ENCODE peak calls at places on chromosomes 12 and 14, in five cellular contexts. U is uterus, J is spleen, G is astrocyte, K is IMR-90. W is an unnamed sample.

GRCh38 chr12:53737494-53737808 is 10.2 kb upstream of the CALCOCO1 start:
- DNase-seq in U (no peak), J (no peak), G (no peak), K (no peak), W (no peak)

GRCh38 chr12:91892081-91892855 is 253.4 kb downstream of the BTG1 start:
- DNase-seq in U (no peak), J (no peak), G (no peak), K (no peak), W (no peak)

GRCh38 chr12:31234955-31235867 is 90.7 kb downstream of the SINHCAF start:
- DNase-seq in U (no peak), J (no peak), G (peak; percentile 36), K (peak; percentile 31), W (no peak)

GRCh38 chr14:32277998-32278397 is 51.1 kb upstream of the AKAP6 start:
- DNase-seq in U (no peak), J (no peak), G (no peak), K (no peak), W (no peak)

GRCh38 chr12:85325452-85325851 is 45.4 kb downstream of the ALX1 start:
- DNase-seq in U (no peak), J (no peak), G (no peak), K (no peak), W (no peak)

GRCh38 chr12:52160200-52160599 is 31.6 kb downstream of the KRT80 start:
- DNase-seq in U (no peak), J (no peak), G (no peak), K (no peak), W (no peak)

GRCh38 chr12:6548556-6549378 is 7.1 kb downstream of the IFFO1 start:
- DNase-seq in U (no peak), J (no peak), G (peak; percentile 78), K (peak; percentile 90), W (no peak)

GRCh38 chr12:34405286-34406227 is 383.3 kb downstream of the ALG10 start:
- DNase-seq in U (peak; percentile 1), J (peak; percentile 54), G (no peak), K (no peak), W (peak; percentile 26)

GRCh38 chr14:76951149-76951548 is 77.4 kb downstream of the IRF2BPL start:
- DNase-seq in U (no peak), J (no peak), G (peak; percentile 47), K (no peak), W (no peak)

GRCh38 chr14:56816575-56817391 is 6.5 kb upstream of the OTX2 start:
- DNase-seq in U (no peak), J (no peak), G (no peak), K (no peak), W (no peak)

GRCh38 chr12:95004610-95005009 is 1.1 kb upstream of the NDUFA12 start:
- DNase-seq in U (no peak), J (no peak), G (no peak), K (peak; percentile 24), W (no peak)

GRCh38 chr14:23045419-23046357 is 3.7 kb downstream of the PSMB11 start:
- DNase-seq in U (peak; percentile 43), J (peak; percentile 46), G (no peak), K (no peak), W (no peak)

GRCh38 chr12:94763461-94763860 is 113.1 kb upstream of the TMCC3 start:
- DNase-seq in U (no peak), J (no peak), G (no peak), K (no peak), W (no peak)

GRCh38 chr14:71403673-71404072 is 496.4 kb downstream of the PCNX1 start:
- DNase-seq in U (no peak), J (no peak), G (no peak), K (peak; percentile 44), W (no peak)

GRCh38 chr14:70098257-70098809 is 90.4 kb downstream of the SLC8A3 start:
- DNase-seq in U (no peak), J (no peak), G (no peak), K (no peak), W (peak; percentile 29)

GRCh38 chr14:26444745-26445144 is 153.1 kb downstream of the NOVA1 start:
- DNase-seq in U (no peak), J (no peak), G (peak; percentile 8), K (peak; percentile 9), W (no peak)

GRCh38 chr14:65077318-65077717 is 25.0 kb downstream of the MAX start:
- DNase-seq in U (no peak), J (no peak), G (no peak), K (no peak), W (no peak)

GRCh38 chr14:56135001-56135400 is 16.8 kb downstream of the PELI2 start:
- DNase-seq in U (no peak), J (no peak), G (no peak), K (no peak), W (no peak)

GRCh38 chr12:63978519-63978918 is 134.0 kb downstream of the SRGAP1 start:
- DNase-seq in U (no peak), J (no peak), G (peak; percentile 81), K (peak; percentile 88), W (no peak)

GRCh38 chr12:110585231-110585799 is 2.2 kb upstream of the PPTC7 start:
- DNase-seq in U (no peak), J (no peak), G (no peak), K (peak; percentile 32), W (no peak)

GRCh38 chr12:11959117-11959823 is 111.5 kb upstream of the BCL2L14 start:
- DNase-seq in U (no peak), J (no peak), G (peak; percentile 31), K (peak; percentile 23), W (no peak)

GRCh38 chr12:52331833-52332232 is 10.6 kb upstream of the KRT83 start:
- DNase-seq in U (no peak), J (peak; percentile 5), G (no peak), K (no peak), W (no peak)

GRCh38 chr12:98997-99396 is 32.4 kb downstream of the IQSEC3 start:
- DNase-seq in U (no peak), J (no peak), G (no peak), K (no peak), W (no peak)

GRCh38 chr12:133058203-133059125 is 21.2 kb downstream of the ZNF84 start:
- DNase-seq in U (no peak), J (no peak), G (no peak), K (peak; percentile 2), W (no peak)

GRCh38 chr14:60653388-60653690 is 4.1 kb upstream of the SIX1 start:
- DNase-seq in U (no peak), J (no peak), G (no peak), K (no peak), W (no peak)

GRCh38 chr14:97275276-97275675 is 478.1 kb downstream of the VRK1 start:
- DNase-seq in U (no peak), J (no peak), G (peak; percentile 37), K (no peak), W (no peak)

GRCh38 chr14:71362282-71362681 is 455.0 kb downstream of the PCNX1 start:
- DNase-seq in U (no peak), J (no peak), G (no peak), K (no peak), W (no peak)

GRCh38 chr14:37585971-37586759 is 8.9 kb downstream of the FOXA1 start:
- DNase-seq in U (no peak), J (no peak), G (no peak), K (no peak), W (no peak)

GRCh38 chr14:99241314-99242035 is 30.5 kb downstream of the BCL11B start:
- DNase-seq in U (no peak), J (no peak), G (no peak), K (no peak), W (no peak)

GRCh38 chr12:92110083-92110640 is 35.5 kb downstream of the BTG1 start:
- DNase-seq in U (no peak), J (no peak), G (no peak), K (no peak), W (no peak)

GRCh38 chr14:100443643-100444042 is 120.5 kb downstream of the SLC25A47 start:
- DNase-seq in U (no peak), J (no peak), G (peak; percentile 64), K (peak; percentile 41), W (no peak)

GRCh38 chr12:103499571-103499970 is 3.8 kb upstream of the C12orf42 start:
- DNase-seq in U (no peak), J (no peak), G (no peak), K (no peak), W (no peak)

GRCh38 chr12:108653082-108653516 is 19.4 kb upstream of the SELPLG start:
- DNase-seq in U (no peak), J (no peak), G (no peak), K (no peak), W (no peak)

GRCh38 chr12:59115526-59115925 is 195.2 kb upstream of the LRIG3 start:
- DNase-seq in U (no peak), J (no peak), G (peak; percentile 52), K (peak; percentile 52), W (no peak)

GRCh38 chr14:67541448-67542387 is 8.6 kb downstream of the PLEKHH1 start:
- DNase-seq in U (no peak), J (peak; percentile 77), G (no peak), K (no peak), W (no peak)

GRCh38 chr14:104792101-104792884 is 3.3 kb downstream of the AKT1 start:
- DNase-seq in U (no peak), J (peak; percentile 89), G (no peak), K (no peak), W (no peak)

GRCh38 chr14:63877594-63877993 is 24.8 kb downstream of the SYNE2 start:
- DNase-seq in U (no peak), J (no peak), G (no peak), K (no peak), W (no peak)
- H3K4me3 ChIP-seq in U (no peak overlapping the region), J (no peak overlapping the region), G (no peak overlapping the region), K (no peak overlapping the region), W (no peak overlapping the region)

DNA sequence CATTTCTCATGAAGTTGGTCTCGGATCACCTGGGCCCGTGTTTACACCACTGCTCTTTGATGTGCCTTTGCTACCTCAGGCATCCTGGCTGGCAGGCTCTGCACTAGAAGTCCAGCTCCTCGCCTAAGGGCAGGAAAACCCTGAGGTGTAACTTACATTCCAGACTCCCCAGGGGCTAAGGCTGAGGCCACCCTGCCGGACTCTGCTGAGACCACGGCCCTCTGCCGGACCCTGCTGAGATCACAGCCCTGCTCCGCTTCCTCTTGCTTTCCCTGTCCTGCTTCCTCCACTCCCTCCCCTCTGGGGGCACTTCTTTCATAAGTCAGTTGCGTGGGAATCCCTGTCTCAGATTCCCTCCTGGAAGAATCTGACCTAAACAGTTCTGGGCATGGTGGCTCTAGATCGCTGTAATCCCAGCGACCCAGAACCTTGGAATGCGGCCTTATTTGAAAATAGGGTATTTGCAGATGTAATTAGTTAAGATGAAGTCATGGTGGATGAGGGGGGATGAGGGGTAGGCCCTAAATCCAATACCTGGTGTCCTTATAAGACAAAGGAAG is 17.2 kb downstream of the RILPL1 start:
- DNase-seq in U (no peak), J (no peak), G (no peak), K (no peak), W (no peak)
- TF ChIP-seq CTCF in U (no peak), J (no peak), G (no peak), K (no peak), W (no peak)

GRCh38 chr12:123519151-123520001 is 14.1 kb downstream of the RILPL1 start:
- DNase-seq in U (no peak), J (no peak), G (peak; percentile 80), K (peak; percentile 56), W (peak; percentile 66)
- H3K27ac ChIP-seq in U (no peak overlapping the region), J (no peak overlapping the region), G (peak overlapping the region; percentile 97), K (no peak overlapping the region), W (peak overlapping the region; percentile 11)

DNA sequence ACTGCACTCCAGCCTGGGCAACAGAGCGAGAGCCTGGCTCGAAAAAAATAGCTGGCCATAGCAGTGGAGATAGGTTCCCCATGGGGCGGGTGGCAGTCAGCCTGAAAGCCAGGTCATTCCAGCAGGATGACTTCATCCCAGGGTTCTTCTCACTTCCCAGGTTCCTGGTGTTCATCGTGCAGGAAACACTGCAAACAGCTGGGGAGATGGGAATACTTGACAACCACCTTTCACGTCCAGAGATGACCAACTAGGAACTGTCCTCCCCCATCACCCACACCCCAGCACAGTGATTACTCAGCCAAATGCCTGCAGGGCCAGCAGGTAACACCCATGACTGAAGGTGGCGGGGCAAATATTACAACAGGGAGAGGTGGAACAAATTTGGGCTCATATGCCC is 1.7 kb downstream of the VSIG10 start:
- DNase-seq in U (no peak), J (no peak), G (no peak), K (peak; percentile 8), W (no peak)
- H3K4me3 ChIP-seq in U (no peak overlapping the region), J (no peak overlapping the region), G (no peak overlapping the region), K (no peak overlapping the region), W (no peak overlapping the region)